ENCODE peak calls at places on chromosomes 7 and 10, in four cellular contexts. X, E, C and M are unnamed samples.

GRCh38 chr7:85184599-85185354 is 2.1 kb downstream of the SEMA3D start:
- DNase-seq in E (peak; percentile 70), X (no peak), C (peak; percentile 48), M (peak; percentile 61)

GRCh38 chr7:139909379-139910050 is 80.5 kb downstream of the TBXAS1 start:
- DNase-seq in E (no peak), C (no peak), X (no peak), M (no peak)

GRCh38 chr7:134350682-134351081 is 34.0 kb upstream of the SLC35B4 start:
- DNase-seq in X (no peak), E (no peak), C (no peak), M (no peak)

GRCh38 chr7:30310674-30311362 is 26.4 kb downstream of the ZNRF2 start:
- DNase-seq in X (no peak), C (no peak), E (no peak), M (no peak)

GRCh38 chr10:89853796-89854195 is 152.4 kb downstream of the KIF20B start:
- DNase-seq in C (no peak), E (no peak), X (no peak), M (no peak)

GRCh38 chr10:96719850-96720421 is 378 bp downstream of the PIK3AP1 start:
- DNase-seq in C (peak; percentile 52), E (peak; percentile 96), X (peak; percentile 11), M (no peak)

GRCh38 chr7:88402529-88402928 is 95.8 kb upstream of the STEAP4 start:
- DNase-seq in E (no peak), X (no peak), C (no peak), M (no peak)

GRCh38 chr10:96513686-96514551 is at the start of gene TLL2:
- DNase-seq in X (peak; percentile 18), E (peak; percentile 93), C (peak; percentile 79), M (peak; percentile 87)

GRCh38 chr10:89088901-89089300 is 98.3 kb downstream of the FAS start:
- DNase-seq in C (no peak), X (no peak), E (no peak), M (no peak)

GRCh38 chr7:86939197-86939814 is 120.1 kb downstream of the ELAPOR2 start:
- DNase-seq in E (no peak), X (no peak), C (peak; percentile 35), M (no peak)

GRCh38 chr7:95553939-95554338 is 42.4 kb downstream of the PDK4 start:
- DNase-seq in X (no peak), C (no peak), E (no peak), M (no peak)

GRCh38 chr10:95508730-95509129 is 52.4 kb downstream of the SORBS1 start:
- DNase-seq in C (no peak), X (no peak), E (no peak), M (no peak)

GRCh38 chr10:78768882-78769281 is 299.9 kb upstream of the ZMIZ1 start:
- DNase-seq in C (no peak), X (no peak), E (no peak), M (no peak)

GRCh38 chr7:34750209-34750608 is 92.2 kb downstream of the NPSR1 start:
- DNase-seq in C (no peak), X (no peak), E (no peak), M (no peak)

GRCh38 chr7:96723622-96724021 is 14.0 kb upstream of the SEM1 start:
- DNase-seq in E (no peak), X (no peak), C (no peak), M (no peak)

DNA sequence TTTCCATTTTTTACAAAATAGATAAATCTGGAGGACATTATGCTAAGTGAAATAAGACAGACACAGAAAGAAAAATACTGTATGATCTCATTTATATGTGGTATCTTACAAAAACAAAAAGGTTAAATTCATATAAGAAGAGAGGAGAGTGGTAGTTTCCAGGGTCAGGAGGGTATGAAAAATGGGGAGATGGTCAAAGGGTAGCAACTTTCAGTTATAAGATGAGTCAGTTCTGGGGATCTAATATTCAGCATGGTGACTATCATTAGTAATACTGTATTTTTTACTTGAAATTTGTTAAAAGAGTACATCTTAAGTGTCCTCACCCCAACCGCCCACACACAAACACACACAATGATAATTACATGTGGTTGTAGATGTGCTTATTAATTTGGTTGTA is 1250.1 kb downstream of the SORCS1 start:
- DNase-seq in X (no peak), E (no peak), C (no peak), M (no peak)
- H3K9me3 ChIP-seq in X (no peaks in the 10 kb centered on the region), E (no peaks in the 10 kb centered on the region), C (no peaks in the 10 kb centered on the region), M (no peaks in the 10 kb centered on the region)

GRCh38 chr10:128751851-128752250 is 625.6 kb upstream of the MKI67 start:
- DNase-seq in X (no peak), E (no peak), C (no peak), M (no peak)
- H3K9me3 ChIP-seq in X (no peaks in the 10 kb centered on the region), E (no peaks in the 10 kb centered on the region), C (no peaks in the 10 kb centered on the region), M (peaks cover 15% of the 10 kb centered on the region)

GRCh38 chr10:128802062-128802461 is 665.0 kb upstream of the MGMT start:
- DNase-seq in C (no peak), X (no peak), E (no peak), M (no peak)
- H3K9me3 ChIP-seq in C (no peaks in the 10 kb centered on the region), X (no peaks in the 10 kb centered on the region), E (no peaks in the 10 kb centered on the region), M (no peaks in the 10 kb centered on the region)

GRCh38 chr7:46532571-46532970 is 611.5 kb upstream of the IGFBP3 start:
- DNase-seq in E (no peak), C (no peak), X (no peak), M (no peak)
- H3K9me3 ChIP-seq in E (peaks cover 18% of the 10 kb centered on the region), C (no peaks in the 10 kb centered on the region), X (no peaks in the 10 kb centered on the region), M (no peaks in the 10 kb centered on the region)